ENCODE peak calls at places on chromosomes 12 and 14, in ten cellular contexts. N, B, L, S, K, X, D, Q, P and T are unnamed samples.

GRCh38 chr12:107337354-107338095 is 244.2 kb upstream of the CRY1 start:
- DNase-seq in L (peak; percentile 85), X (no peak), B (no peak), P (no peak), S (no peak), N (no peak), D (no peak), Q (no peak), K (no peak), T (no peak)

GRCh38 chr12:119681953-119682352 is 14.0 kb downstream of the PRKAB1 start:
- DNase-seq in P (no peak), X (no peak), B (no peak), L (no peak), N (no peak), K (no peak), Q (no peak), D (no peak), S (no peak), T (peak; percentile 60)

GRCh38 chr14:103667671-103668070 is 38.7 kb downstream of the KLC1 start:
- DNase-seq in D (no peak), N (no peak), S (no peak), P (no peak), Q (no peak), X (no peak), K (no peak), B (no peak), L (no peak), T (no peak)

GRCh38 chr14:94158239-94158888 is 15.8 kb upstream of the PPP4R4 start:
- DNase-seq in Q (no peak), N (peak; percentile 60), L (no peak), P (no peak), B (no peak), S (no peak), K (no peak), D (no peak), X (no peak), T (no peak)

GRCh38 chr12:54934419-54934818 is 50.1 kb downstream of the TESPA1 start:
- DNase-seq in N (no peak), L (no peak), Q (no peak), P (no peak), K (no peak), D (no peak), B (no peak), X (no peak), S (no peak), T (no peak)

GRCh38 chr12:93741741-93742085 is 64.5 kb downstream of the CRADD start:
- DNase-seq in N (no peak), B (no peak), L (no peak), X (peak; percentile 38), Q (no peak), D (no peak), K (no peak), P (peak; percentile 42), S (no peak), T (no peak)

GRCh38 chr12:116441292-116441691 is 117.9 kb upstream of the MAP1LC3B2 start:
- DNase-seq in D (no peak), P (no peak), K (peak; percentile 46), S (no peak), N (no peak), X (no peak), L (no peak), Q (no peak), B (no peak), T (no peak)

GRCh38 chr14:71961972-71962371 is 29.7 kb downstream of the RGS6 start:
- DNase-seq in B (no peak), X (no peak), P (no peak), N (no peak), K (no peak), D (no peak), Q (no peak), S (no peak), L (no peak), T (no peak)

GRCh38 chr12:104057771-104058197 is 6.5 kb upstream of the HCFC2 start:
- DNase-seq in K (no peak), Q (no peak), X (no peak), P (no peak), N (no peak), S (no peak), L (peak; percentile 35), D (no peak), B (no peak), T (peak; percentile 32)

GRCh38 chr12:53867216-53868012 is 71.2 kb upstream of the HOXC13 start:
- DNase-seq in B (no peak), Q (no peak), D (no peak), K (no peak), X (no peak), L (peak; percentile 59), P (no peak), N (no peak), S (no peak), T (no peak)